ENCODE peak calls at places on chromosome X, in ten cellular contexts. One of them, this sample, is unnamed. For H3K27me3, the result is how much of the 10 kb centered on the place peaks cover.

GRCh38 chrX:118254611-118255010 is 91.3 kb upstream of the WDR44 start:
- DNase-seq in esophagus muscularis mucosa: no peak
- DNase-seq in adrenal gland: peak
- DNase-seq in suprapubic skin: no peak
- DNase-seq in Panc1: peak
- DNase-seq in BE2C: peak
- DNase-seq in testis: peak
- DNase-seq in CD8-positive, alpha-beta T cell: peak
- DNase-seq in GM23338: peak
- DNase-seq in heart left ventricle: no peak
- DNase-seq in this sample: no peak

GRCh38 chrX:136227948-136228584 is 23.1 kb downstream of the MAP7D3 start:
- DNase-seq in CD8-positive, alpha-beta T cell: no peak
- DNase-seq in suprapubic skin: no peak
- DNase-seq in testis: no peak
- DNase-seq in adrenal gland: no peak
- DNase-seq in esophagus muscularis mucosa: no peak
- DNase-seq in GM23338: no peak
- DNase-seq in heart left ventricle: no peak
- DNase-seq in Panc1: no peak
- DNase-seq in BE2C: no peak
- DNase-seq in this sample: no peak

GRCh38 chrX:126985027-126985426 is 165.5 kb downstream of the PRR32 start:
- DNase-seq in testis: no peak
- DNase-seq in esophagus muscularis mucosa: no peak
- DNase-seq in Panc1: no peak
- DNase-seq in heart left ventricle: no peak
- DNase-seq in adrenal gland: no peak
- DNase-seq in BE2C: no peak
- DNase-seq in suprapubic skin: no peak
- DNase-seq in GM23338: no peak
- DNase-seq in CD8-positive, alpha-beta T cell: no peak
- DNase-seq in this sample: no peak

GRCh38 chrX:21586001-21586400 is 72.1 kb downstream of the KLHL34 start:
- DNase-seq in heart left ventricle: no peak
- DNase-seq in suprapubic skin: no peak
- DNase-seq in Panc1: no peak
- DNase-seq in adrenal gland: no peak
- DNase-seq in CD8-positive, alpha-beta T cell: no peak
- DNase-seq in GM23338: no peak
- DNase-seq in testis: no peak
- DNase-seq in esophagus muscularis mucosa: no peak
- DNase-seq in BE2C: no peak
- DNase-seq in this sample: no peak

GRCh38 chrX:150365051-150365952 is 2.2 kb downstream of the MAMLD1 start:
- DNase-seq in adrenal gland: peak
- DNase-seq in GM23338: peak
- DNase-seq in heart left ventricle: peak
- DNase-seq in BE2C: peak
- DNase-seq in CD8-positive, alpha-beta T cell: peak
- DNase-seq in testis: peak
- DNase-seq in esophagus muscularis mucosa: no peak
- DNase-seq in Panc1: no peak
- DNase-seq in suprapubic skin: no peak
- DNase-seq in this sample: no peak

GRCh38 chrX:101362757-101363156 is 14.2 kb upstream of the TIMM8A start:
- DNase-seq in GM23338: no peak
- DNase-seq in testis: no peak
- DNase-seq in heart left ventricle: no peak
- DNase-seq in adrenal gland: no peak
- DNase-seq in esophagus muscularis mucosa: no peak
- DNase-seq in Panc1: no peak
- DNase-seq in CD8-positive, alpha-beta T cell: no peak
- DNase-seq in suprapubic skin: no peak
- DNase-seq in BE2C: no peak
- DNase-seq in this sample: no peak

GRCh38 chrX:6917666-6918065 is 229.8 kb upstream of the STS start:
- DNase-seq in GM23338: peak
- DNase-seq in Panc1: no peak
- DNase-seq in suprapubic skin: no peak
- DNase-seq in CD8-positive, alpha-beta T cell: no peak
- DNase-seq in BE2C: no peak
- DNase-seq in adrenal gland: no peak
- DNase-seq in testis: no peak
- DNase-seq in heart left ventricle: no peak
- DNase-seq in esophagus muscularis mucosa: no peak
- DNase-seq in this sample: no peak

GRCh38 chrX:75522565-75523411 is at the start of gene ZDHHC15:
- DNase-seq in suprapubic skin: peak
- DNase-seq in CD8-positive, alpha-beta T cell: peak
- DNase-seq in GM23338: peak
- DNase-seq in Panc1: no peak
- DNase-seq in testis: peak
- DNase-seq in esophagus muscularis mucosa: peak
- DNase-seq in adrenal gland: peak
- DNase-seq in heart left ventricle: peak
- DNase-seq in BE2C: no peak
- DNase-seq in this sample: peak

GRCh38 chrX:71098951-71099506 is 3.4 kb downstream of the FOXO4 start:
- DNase-seq in testis: no peak
- DNase-seq in adrenal gland: no peak
- DNase-seq in GM23338: peak
- DNase-seq in CD8-positive, alpha-beta T cell: no peak
- DNase-seq in esophagus muscularis mucosa: no peak
- DNase-seq in Panc1: no peak
- DNase-seq in suprapubic skin: no peak
- DNase-seq in BE2C: no peak
- DNase-seq in heart left ventricle: no peak
- DNase-seq in this sample: no peak

GRCh38 chrX:71095971-71096701 is 485 bp downstream of the FOXO4 start:
- DNase-seq in esophagus muscularis mucosa: no peak
- DNase-seq in heart left ventricle: no peak
- DNase-seq in CD8-positive, alpha-beta T cell: no peak
- DNase-seq in GM23338: no peak
- DNase-seq in testis: no peak
- DNase-seq in BE2C: no peak
- DNase-seq in suprapubic skin: no peak
- DNase-seq in Panc1: no peak
- DNase-seq in adrenal gland: no peak
- DNase-seq in this sample: no peak

GRCh38 chrX:71099736-71100135 is 4.1 kb downstream of the FOXO4 start:
- DNase-seq in GM23338: peak
- DNase-seq in heart left ventricle: no peak
- DNase-seq in Panc1: no peak
- DNase-seq in CD8-positive, alpha-beta T cell: no peak
- DNase-seq in adrenal gland: no peak
- DNase-seq in BE2C: no peak
- DNase-seq in esophagus muscularis mucosa: no peak
- DNase-seq in testis: no peak
- DNase-seq in suprapubic skin: no peak
- DNase-seq in this sample: no peak

GRCh38 chrX:71096702-71097032 is 1.0 kb downstream of the FOXO4 start:
- DNase-seq in esophagus muscularis mucosa: no peak
- DNase-seq in BE2C: no peak
- DNase-seq in Panc1: no peak
- DNase-seq in CD8-positive, alpha-beta T cell: no peak
- DNase-seq in suprapubic skin: no peak
- DNase-seq in testis: no peak
- DNase-seq in adrenal gland: no peak
- DNase-seq in heart left ventricle: peak
- DNase-seq in GM23338: no peak
- DNase-seq in this sample: no peak

GRCh38 chrX:71098302-71098701 is 2.7 kb downstream of the FOXO4 start:
- DNase-seq in esophagus muscularis mucosa: no peak
- DNase-seq in CD8-positive, alpha-beta T cell: peak
- DNase-seq in adrenal gland: peak
- DNase-seq in heart left ventricle: peak
- DNase-seq in BE2C: peak
- DNase-seq in GM23338: peak
- DNase-seq in testis: peak
- DNase-seq in suprapubic skin: no peak
- DNase-seq in Panc1: no peak
- DNase-seq in this sample: peak
- TF ChIP-seq CTCF in esophagus muscularis mucosa: peak
- TF ChIP-seq CTCF in CD8-positive, alpha-beta T cell: peak
- TF ChIP-seq CTCF in adrenal gland: peak
- TF ChIP-seq CTCF in heart left ventricle: peak
- TF ChIP-seq CTCF in BE2C: peak
- TF ChIP-seq CTCF in GM23338: peak
- TF ChIP-seq CTCF in testis: peak
- TF ChIP-seq CTCF in suprapubic skin: no peak
- TF ChIP-seq CTCF in Panc1: peak
- TF ChIP-seq CTCF in this sample: peak

GRCh38 chrX:94854251-94854650 is 1180.2 kb downstream of the FAM133A start:
- DNase-seq in CD8-positive, alpha-beta T cell: no peak
- DNase-seq in adrenal gland: no peak
- DNase-seq in GM23338: no peak
- DNase-seq in suprapubic skin: no peak
- DNase-seq in Panc1: no peak
- DNase-seq in heart left ventricle: no peak
- DNase-seq in testis: no peak
- DNase-seq in BE2C: no peak
- DNase-seq in esophagus muscularis mucosa: no peak
- DNase-seq in this sample: no peak
- H3K27me3 ChIP-seq in CD8-positive, alpha-beta T cell: under half
- H3K27me3 ChIP-seq in adrenal gland: under half
- H3K27me3 ChIP-seq in GM23338: under half
- H3K27me3 ChIP-seq in suprapubic skin: under half
- H3K27me3 ChIP-seq in Panc1: under half
- H3K27me3 ChIP-seq in heart left ventricle: under half
- H3K27me3 ChIP-seq in testis: under half
- H3K27me3 ChIP-seq in BE2C: under half
- H3K27me3 ChIP-seq in esophagus muscularis mucosa: under half
- H3K27me3 ChIP-seq in this sample: under half

GRCh38 chrX:140508958-140509357 is 4.1 kb upstream of the SOX3 start:
- DNase-seq in suprapubic skin: no peak
- DNase-seq in esophagus muscularis mucosa: no peak
- DNase-seq in adrenal gland: no peak
- DNase-seq in testis: no peak
- DNase-seq in heart left ventricle: no peak
- DNase-seq in BE2C: no peak
- DNase-seq in GM23338: no peak
- DNase-seq in Panc1: no peak
- DNase-seq in CD8-positive, alpha-beta T cell: no peak
- DNase-seq in this sample: no peak

GRCh38 chrX:140509468-140510305 is 4.8 kb upstream of the SOX3 start:
- DNase-seq in CD8-positive, alpha-beta T cell: no peak
- DNase-seq in BE2C: no peak
- DNase-seq in adrenal gland: no peak
- DNase-seq in suprapubic skin: no peak
- DNase-seq in testis: no peak
- DNase-seq in GM23338: peak
- DNase-seq in esophagus muscularis mucosa: no peak
- DNase-seq in heart left ventricle: no peak
- DNase-seq in Panc1: no peak
- DNase-seq in this sample: no peak

GRCh38 chrX:140505421-140506337 is 810 bp upstream of the SOX3 start:
- DNase-seq in adrenal gland: no peak
- DNase-seq in CD8-positive, alpha-beta T cell: no peak
- DNase-seq in esophagus muscularis mucosa: no peak
- DNase-seq in Panc1: no peak
- DNase-seq in GM23338: peak
- DNase-seq in testis: no peak
- DNase-seq in heart left ventricle: no peak
- DNase-seq in suprapubic skin: no peak
- DNase-seq in BE2C: no peak
- DNase-seq in this sample: no peak

GRCh38 chrX:140507223-140507981 is 2.5 kb upstream of the SOX3 start:
- DNase-seq in testis: no peak
- DNase-seq in suprapubic skin: no peak
- DNase-seq in Panc1: no peak
- DNase-seq in adrenal gland: no peak
- DNase-seq in BE2C: no peak
- DNase-seq in GM23338: no peak
- DNase-seq in heart left ventricle: no peak
- DNase-seq in esophagus muscularis mucosa: no peak
- DNase-seq in CD8-positive, alpha-beta T cell: no peak
- DNase-seq in this sample: no peak

DNA sequence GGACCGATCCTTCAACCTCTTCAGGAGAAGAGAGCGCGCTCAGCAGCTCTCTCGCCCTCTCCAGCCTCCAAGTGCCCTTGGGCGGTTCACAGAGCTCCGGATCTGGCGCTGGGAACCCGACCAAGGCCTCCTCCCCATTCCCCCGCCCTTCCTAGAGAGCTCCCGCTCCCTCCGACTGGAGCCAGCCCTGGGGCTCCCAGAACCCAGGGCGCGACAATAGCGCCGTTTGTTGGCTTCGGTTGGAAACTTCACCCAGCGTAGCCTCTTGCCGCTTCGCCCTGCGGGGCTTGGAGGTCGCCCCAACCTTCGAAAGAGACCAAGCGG is 3.1 kb upstream of the SOX3 start:
- DNase-seq in esophagus muscularis mucosa: no peak
- DNase-seq in suprapubic skin: no peak
- DNase-seq in Panc1: no peak
- DNase-seq in testis: no peak
- DNase-seq in CD8-positive, alpha-beta T cell: no peak
- DNase-seq in adrenal gland: no peak
- DNase-seq in heart left ventricle: no peak
- DNase-seq in GM23338: peak
- DNase-seq in BE2C: no peak
- DNase-seq in this sample: no peak
- H3K4me3 ChIP-seq in esophagus muscularis mucosa: no peak
- H3K4me3 ChIP-seq in suprapubic skin: no peak
- H3K4me3 ChIP-seq in Panc1: no peak
- H3K4me3 ChIP-seq in testis: no peak
- H3K4me3 ChIP-seq in CD8-positive, alpha-beta T cell: no peak
- H3K4me3 ChIP-seq in adrenal gland: no peak
- H3K4me3 ChIP-seq in heart left ventricle: no peak
- H3K4me3 ChIP-seq in GM23338: peak
- H3K4me3 ChIP-seq in BE2C: no peak
- H3K4me3 ChIP-seq in this sample: no peak

GRCh38 chrX:42714981-42715688 is 62.8 kb downstream of the PPP1R2C start:
- DNase-seq in testis: peak
- DNase-seq in GM23338: peak
- DNase-seq in heart left ventricle: peak
- DNase-seq in esophagus muscularis mucosa: no peak
- DNase-seq in adrenal gland: peak
- DNase-seq in Panc1: no peak
- DNase-seq in suprapubic skin: no peak
- DNase-seq in CD8-positive, alpha-beta T cell: peak
- DNase-seq in BE2C: peak
- DNase-seq in this sample: no peak
- TF ChIP-seq CTCF in testis: no peak
- TF ChIP-seq CTCF in GM23338: peak
- TF ChIP-seq CTCF in heart left ventricle: peak
- TF ChIP-seq CTCF in esophagus muscularis mucosa: peak
- TF ChIP-seq CTCF in adrenal gland: peak
- TF ChIP-seq CTCF in Panc1: peak
- TF ChIP-seq CTCF in suprapubic skin: no peak
- TF ChIP-seq CTCF in CD8-positive, alpha-beta T cell: peak
- TF ChIP-seq CTCF in BE2C: peak
- TF ChIP-seq CTCF in this sample: peak

GRCh38 chrX:140502491-140503229 is 2.2 kb downstream of the SOX3 start:
- DNase-seq in CD8-positive, alpha-beta T cell: no peak
- DNase-seq in heart left ventricle: no peak
- DNase-seq in BE2C: no peak
- DNase-seq in suprapubic skin: no peak
- DNase-seq in esophagus muscularis mucosa: no peak
- DNase-seq in testis: no peak
- DNase-seq in Panc1: no peak
- DNase-seq in adrenal gland: no peak
- DNase-seq in GM23338: no peak
- DNase-seq in this sample: no peak
- H3K27me3 ChIP-seq in CD8-positive, alpha-beta T cell: under half
- H3K27me3 ChIP-seq in heart left ventricle: half or more
- H3K27me3 ChIP-seq in BE2C: half or more
- H3K27me3 ChIP-seq in suprapubic skin: half or more
- H3K27me3 ChIP-seq in esophagus muscularis mucosa: half or more
- H3K27me3 ChIP-seq in testis: under half
- H3K27me3 ChIP-seq in Panc1: under half
- H3K27me3 ChIP-seq in adrenal gland: half or more
- H3K27me3 ChIP-seq in GM23338: half or more
- H3K27me3 ChIP-seq in this sample: under half

GRCh38 chrX:16712825-16713155 is 321 bp upstream of the CTPS2 start:
- DNase-seq in testis: no peak
- DNase-seq in GM23338: peak
- DNase-seq in BE2C: no peak
- DNase-seq in Panc1: no peak
- DNase-seq in esophagus muscularis mucosa: no peak
- DNase-seq in suprapubic skin: no peak
- DNase-seq in CD8-positive, alpha-beta T cell: no peak
- DNase-seq in adrenal gland: no peak
- DNase-seq in heart left ventricle: no peak
- DNase-seq in this sample: no peak
- H3K4me3 ChIP-seq in testis: peak
- H3K4me3 ChIP-seq in GM23338: peak
- H3K4me3 ChIP-seq in BE2C: peak
- H3K4me3 ChIP-seq in Panc1: peak
- H3K4me3 ChIP-seq in esophagus muscularis mucosa: peak
- H3K4me3 ChIP-seq in suprapubic skin: peak
- H3K4me3 ChIP-seq in CD8-positive, alpha-beta T cell: peak
- H3K4me3 ChIP-seq in adrenal gland: no peak
- H3K4me3 ChIP-seq in heart left ventricle: peak
- H3K4me3 ChIP-seq in this sample: peak